ENCODE peak calls at places on chromosomes 3 and 15, in five cellular contexts. N, Q, M, K and E are unnamed samples.

GRCh38 chr15:59438891-59439290 is 905 bp downstream of the FAM81A start:
- DNase-seq in N (no peak), Q (no peak), M (no peak), K (no peak), E (peak; percentile 16)

GRCh38 chr3:171980578-171981270 is 58.7 kb upstream of the FNDC3B start:
- DNase-seq in N (no peak), Q (no peak), M (no peak), K (no peak), E (no peak)

GRCh38 chr3:11212784-11213183 is 58.5 kb downstream of the HRH1 start:
- DNase-seq in N (no peak), Q (no peak), M (no peak), K (no peak), E (no peak)

GRCh38 chr15:66285462-66286280 is 7.7 kb upstream of the DIS3L start:
- DNase-seq in N (no peak), Q (no peak), M (no peak), K (no peak), E (no peak)

GRCh38 chr3:66239513-66240135 is 18.8 kb downstream of the SLC25A26 start:
- DNase-seq in N (no peak), Q (no peak), M (no peak), K (no peak), E (no peak)

GRCh38 chr3:38471260-38471857 is 17.7 kb downstream of the ACVR2B start:
- DNase-seq in N (no peak), Q (no peak), M (no peak), K (no peak), E (peak; percentile 64)

GRCh38 chr3:50246517-50246954 is 10.5 kb downstream of the GNAI2 start:
- DNase-seq in N (no peak), Q (peak; percentile 70), M (no peak), K (peak; percentile 77), E (peak; percentile 70)

GRCh38 chr3:196085534-196085933 is 3.6 kb upstream of the TFRC start:
- DNase-seq in N (no peak), Q (no peak), M (no peak), K (no peak), E (no peak)

GRCh38 chr15:100918690-100919480 is at the start of gene LRRK1:
- DNase-seq in N (no peak), Q (peak; percentile 59), M (no peak), K (peak; percentile 54), E (peak; percentile 23)

GRCh38 chr15:50996641-50997040 is 88.2 kb downstream of the AP4E1 start:
- DNase-seq in N (no peak), Q (no peak), M (no peak), K (no peak), E (peak; percentile 28)